ENCODE peak calls at places on chromosomes 12 and 14, in nine cellular contexts. H, Q, G, P, A, S, Z, V and O are unnamed samples.
A peak's percentile ranks its signal among the peaks of the same experiment; 100 is the strongest.

GRCh38 chr14:23696706-23697239 is 60.6 kb downstream of the DHRS2 start:
- DNase-seq in H (no peak), Q (no peak), G (no peak), P (no peak), A (no peak), S (no peak), Z (no peak), V (no peak), O (no peak)

GRCh38 chr14:75497191-75497590 is 25.1 kb upstream of the BATF start:
- DNase-seq in H (no peak), Q (peak; percentile 20), G (no peak), P (no peak), A (no peak), S (no peak), Z (no peak), V (no peak), O (peak; percentile 62)

GRCh38 chr12:130127909-130128763 is 34.1 kb upstream of the FZD10 start:
- DNase-seq in H (peak; percentile 40), Q (no peak), G (no peak), P (no peak), A (peak; percentile 24), S (peak; percentile 62), Z (no peak), V (peak; percentile 71), O (no peak)

GRCh38 chr12:56631790-56632700 is 1.9 kb upstream of the BAZ2A start:
- DNase-seq in H (peak; percentile 88), Q (peak; percentile 65), G (peak; percentile 34), P (peak; percentile 57), A (peak; percentile 78), S (peak; percentile 83), Z (peak; percentile 81), V (peak; percentile 81), O (peak; percentile 24)

GRCh38 chr12:14367097-14367661 is 1.7 kb downstream of the ATF7IP start:
- DNase-seq in H (no peak), Q (no peak), G (peak; percentile 19), P (no peak), A (no peak), S (no peak), Z (no peak), V (no peak), O (peak; percentile 74)

GRCh38 chr12:45268672-45269406 is 52.9 kb downstream of the ANO6 start:
- DNase-seq in H (peak; percentile 52), Q (no peak), G (peak; percentile 64), P (no peak), A (peak; percentile 76), S (peak; percentile 80), Z (peak; percentile 80), V (peak; percentile 96), O (no peak)

GRCh38 chr14:99753225-99754140 is 39.7 kb upstream of the EML1 start:
- DNase-seq in H (no peak), Q (no peak), G (no peak), P (no peak), A (no peak), S (no peak), Z (no peak), V (no peak), O (no peak)

GRCh38 chr14:58746261-58746660 is 108.5 kb downstream of the DACT1 start:
- DNase-seq in H (peak; percentile 56), Q (no peak), G (peak; percentile 78), P (no peak), A (no peak), S (no peak), Z (no peak), V (no peak), O (no peak)

GRCh38 chr12:132327351-132328171 is 1.8 kb downstream of the GALNT9 start:
- DNase-seq in H (peak; percentile 87), Q (no peak), G (peak; percentile 48), P (no peak), A (peak; percentile 62), S (peak; percentile 75), Z (no peak), V (no peak), O (peak; percentile 40)

GRCh38 chr14:57725399-57726077 is 140.4 kb downstream of the SLC35F4 start:
- DNase-seq in H (no peak), Q (no peak), G (peak; percentile 56), P (no peak), A (no peak), S (no peak), Z (no peak), V (no peak), O (no peak)

GRCh38 chr12:68886636-68887572 is 46.1 kb downstream of the CPM start:
- DNase-seq in H (no peak), Q (no peak), G (no peak), P (no peak), A (no peak), S (no peak), Z (no peak), V (no peak), O (no peak)

GRCh38 chr12:12461923-12462315 is 100.7 kb downstream of the DUSP16 start:
- DNase-seq in H (no peak), Q (no peak), G (no peak), P (no peak), A (no peak), S (no peak), Z (no peak), V (no peak), O (no peak)

GRCh38 chr12:64796205-64796845 is 28.1 kb upstream of the TBC1D30 start:
- DNase-seq in H (peak; percentile 90), Q (peak; percentile 56), G (peak; percentile 96), P (peak; percentile 43), A (peak; percentile 22), S (no peak), Z (no peak), V (peak; percentile 81), O (peak; percentile 57)

GRCh38 chr12:122067966-122068365 is 10.6 kb upstream of the MLXIP start:
- DNase-seq in H (peak; percentile 38), Q (peak; percentile 56), G (no peak), P (no peak), A (no peak), S (peak; percentile 77), Z (no peak), V (no peak), O (no peak)
- H3K4me3 ChIP-seq in H (no peak overlapping the region), Q (peak overlapping the region; percentile 24), G (no peak overlapping the region), P (peak overlapping the region; percentile 11), A (no peak overlapping the region), S (no peak overlapping the region), Z (no peak overlapping the region), V (no peak overlapping the region), O (peak overlapping the region; percentile 27)

GRCh38 chr12:123712780-123713319 is 697 bp downstream of the ATP6V0A2 start:
- DNase-seq in H (no peak), Q (no peak), G (peak; percentile 7), P (no peak), A (no peak), S (no peak), Z (no peak), V (peak; percentile 56), O (no peak)

GRCh38 chr12:123713398-123714301 is 1.5 kb downstream of the ATP6V0A2 start:
- DNase-seq in H (no peak), Q (no peak), G (no peak), P (no peak), A (no peak), S (no peak), Z (no peak), V (peak; percentile 39), O (no peak)

GRCh38 chr12:123715151-123715676 is 3.1 kb downstream of the ATP6V0A2 start:
- DNase-seq in H (no peak), Q (no peak), G (no peak), P (no peak), A (no peak), S (no peak), Z (no peak), V (no peak), O (no peak)

DNA sequence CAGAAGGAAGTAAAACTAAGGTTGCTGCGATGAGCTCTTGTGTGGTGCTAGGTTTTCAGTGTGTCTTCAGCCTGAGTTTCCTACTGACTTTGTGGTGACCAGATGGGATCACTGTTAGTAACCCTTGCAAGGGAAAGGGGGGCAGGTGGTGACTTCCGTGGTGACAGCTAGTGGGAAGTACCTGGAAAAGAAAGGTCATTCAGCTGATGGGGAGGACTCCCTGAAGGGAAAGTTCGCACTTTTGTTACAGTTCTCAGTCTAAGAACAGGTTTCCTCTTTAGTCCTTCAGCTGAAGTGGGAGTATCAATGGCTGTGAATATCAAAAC is 2.1 kb downstream of the ATP6V0A2 start:
- DNase-seq in H (no peak), Q (no peak), G (no peak), P (no peak), A (no peak), S (no peak), Z (no peak), V (peak; percentile 16), O (no peak)
- H3K27ac ChIP-seq in H (no peak overlapping the region), Q (no peak overlapping the region), G (no peak overlapping the region), P (no peak overlapping the region), A (no peak overlapping the region), S (no peak overlapping the region), Z (no peak overlapping the region), V (no peak overlapping the region), O (no peak overlapping the region)

DNA sequence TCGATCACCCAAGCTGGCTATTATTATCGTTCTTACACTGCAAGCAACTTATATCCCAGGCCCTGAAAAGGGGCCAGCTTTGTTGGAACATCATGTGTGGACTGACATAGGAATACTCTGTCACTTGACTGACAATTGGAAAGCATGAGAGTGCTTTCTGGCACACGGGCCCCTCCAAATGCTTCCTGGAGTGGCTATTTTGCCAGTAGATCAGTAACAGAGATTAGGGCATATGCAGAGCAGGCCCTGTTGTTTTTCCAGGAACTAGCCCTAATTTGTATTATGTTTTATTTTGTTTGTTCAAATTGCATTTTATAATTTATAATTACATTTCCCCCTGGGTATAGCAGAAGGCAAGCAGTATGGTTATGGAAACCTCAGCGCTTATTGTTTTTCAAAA is 170.1 kb upstream of the FRMD6 start:
- DNase-seq in H (no peak), Q (no peak), G (no peak), P (no peak), A (no peak), S (no peak), Z (no peak), V (no peak), O (no peak)
- H3K4me3 ChIP-seq in H (no peak overlapping the region), Q (no peak overlapping the region), G (no peak overlapping the region), P (no peak overlapping the region), A (no peak overlapping the region), S (no peak overlapping the region), Z (no peak overlapping the region), V (no peak overlapping the region), O (no peak overlapping the region)

GRCh38 chr14:21191261-21191808 is 35.5 kb upstream of the OR5AU1 start:
- DNase-seq in H (no peak), Q (no peak), G (no peak), P (no peak), A (no peak), S (no peak), Z (no peak), V (no peak), O (no peak)

GRCh38 chr14:21194597-21194996 is 38.7 kb upstream of the OR5AU1 start:
- DNase-seq in H (no peak), Q (no peak), G (no peak), P (no peak), A (no peak), S (no peak), Z (no peak), V (no peak), O (no peak)

GRCh38 chr14:21191809-21192446 is 36.1 kb upstream of the OR5AU1 start:
- DNase-seq in H (peak; percentile 39), Q (peak; percentile 68), G (peak; percentile 61), P (peak; percentile 57), A (peak; percentile 43), S (peak; percentile 63), Z (peak; percentile 76), V (peak; percentile 70), O (peak; percentile 60)

GRCh38 chr14:21192447-21192822 is 36.6 kb upstream of the OR5AU1 start:
- DNase-seq in H (no peak), Q (no peak), G (no peak), P (no peak), A (no peak), S (no peak), Z (no peak), V (no peak), O (no peak)

GRCh38 chr14:21192875-21193535 is 37.1 kb upstream of the OR5AU1 start:
- DNase-seq in H (no peak), Q (no peak), G (no peak), P (no peak), A (no peak), S (no peak), Z (no peak), V (no peak), O (no peak)
- H3K27ac ChIP-seq in H (no peak overlapping the region), Q (no peak overlapping the region), G (no peak overlapping the region), P (no peak overlapping the region), A (no peak overlapping the region), S (no peak overlapping the region), Z (no peak overlapping the region), V (no peak overlapping the region), O (no peak overlapping the region)